ENCODE peak calls at places on chromosomes 3 and 15, in ten cellular contexts. H, W, P, Z, Y, D, N, C, J and K are unnamed samples.

GRCh38 chr15:67923647-67923971 is 83.8 kb upstream of the RNU6-1 start:
- DNase-seq in C (no peak), H (no peak), D (no peak), J (no peak), W (no peak), Z (peak; percentile 26), N (no peak), Y (no peak), P (no peak), K (no peak)

GRCh38 chr3:61829301-61830110 is 268.1 kb downstream of the PTPRG start:
- DNase-seq in W (no peak), D (no peak), Z (no peak), H (no peak), C (no peak), P (no peak), N (no peak), J (no peak), Y (no peak), K (no peak)

GRCh38 chr15:66114863-66115425 is 138.6 kb downstream of the MEGF11 start:
- DNase-seq in P (no peak), H (peak; percentile 49), D (no peak), Z (no peak), C (no peak), W (no peak), Y (no peak), N (no peak), J (no peak), K (no peak)

GRCh38 chr3:173009410-173009809 is 131.6 kb downstream of the SPATA16 start:
- DNase-seq in W (no peak), Y (no peak), P (no peak), D (no peak), Z (no peak), J (peak; percentile 59), N (no peak), C (no peak), H (peak; percentile 65), K (peak; percentile 71)

GRCh38 chr3:49415931-49416601 is 3.8 kb downstream of the TCTA start:
- DNase-seq in Z (no peak), W (peak; percentile 26), Y (no peak), P (no peak), H (peak; percentile 87), D (no peak), J (no peak), C (peak; percentile 28), N (no peak), K (no peak)

GRCh38 chr3:42118762-42119361 is 27.7 kb downstream of the TRAK1 start:
- DNase-seq in C (no peak), H (no peak), Z (peak; percentile 47), D (no peak), J (peak; percentile 49), N (peak; percentile 50), Y (peak; percentile 40), W (peak; percentile 56), P (peak; percentile 53), K (no peak)

GRCh38 chr15:51450001-51450400 is 108.5 kb downstream of the GLDN start:
- DNase-seq in D (no peak), Z (no peak), P (peak; percentile 71), J (no peak), Y (no peak), H (no peak), C (no peak), W (no peak), N (no peak), K (no peak)

GRCh38 chr3:133883657-133884546 is 11.8 kb downstream of the RAB6B start:
- DNase-seq in N (no peak), D (no peak), W (peak; percentile 13), P (no peak), C (no peak), Y (no peak), H (no peak), Z (no peak), J (no peak), K (no peak)

GRCh38 chr3:63639821-63640220 is 12.7 kb upstream of the SNTN start:
- DNase-seq in P (no peak), D (no peak), C (no peak), W (no peak), Z (no peak), H (no peak), N (no peak), Y (no peak), J (no peak), K (no peak)

GRCh38 chr15:59111267-59111666 is 6.3 kb downstream of the CCNB2 start:
- DNase-seq in W (no peak), J (no peak), Y (no peak), Z (no peak), H (no peak), C (no peak), N (no peak), P (no peak), D (no peak), K (no peak)

GRCh38 chr15:59104912-59105732 is at the start of gene CCNB2:
- DNase-seq in D (peak; percentile 69), H (peak; percentile 93), C (peak; percentile 71), J (peak; percentile 88), Y (peak; percentile 91), P (peak; percentile 82), W (peak; percentile 83), Z (peak; percentile 95), N (peak; percentile 94), K (peak; percentile 83)

GRCh38 chr15:59104602-59104911 is 389 bp upstream of the CCNB2 start:
- DNase-seq in J (no peak), D (no peak), P (no peak), H (peak; percentile 78), N (no peak), Y (no peak), W (no peak), C (no peak), Z (no peak), K (no peak)

GRCh38 chr15:59105839-59106238 is 893 bp downstream of the CCNB2 start:
- DNase-seq in Y (no peak), D (no peak), C (no peak), H (no peak), J (no peak), P (no peak), Z (no peak), W (no peak), N (no peak), K (no peak)
- TF ChIP-seq CTCF in Y (peak; percentile 25), D (peak; percentile 16), C (no peak), H (no peak), J (no peak), P (no peak), Z (no peak), W (no peak), N (peak; percentile 24), K (peak; percentile 51)

DNA sequence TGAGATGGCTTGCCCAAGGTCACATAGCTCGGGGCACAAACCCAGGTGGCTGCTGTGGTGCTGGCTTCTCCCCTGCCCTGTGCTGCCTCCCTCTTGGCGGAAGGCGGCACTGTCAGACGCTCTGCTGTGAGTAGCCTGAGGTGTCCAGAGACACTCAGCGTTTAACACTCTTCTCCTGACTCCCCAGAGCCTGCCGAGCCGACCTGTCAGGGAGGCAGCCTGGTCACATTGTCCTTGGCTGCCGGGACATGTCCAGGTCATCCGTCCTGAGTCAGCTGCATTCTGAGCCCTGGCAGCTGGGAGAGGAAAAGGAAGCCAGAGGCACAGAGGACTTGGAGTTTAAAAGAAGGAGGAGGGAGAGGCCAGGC is 4.7 kb downstream of the LMAN1L start:
- DNase-seq in W (no peak), C (no peak), D (no peak), Y (peak; percentile 54), J (no peak), H (no peak), P (peak; percentile 69), Z (no peak), N (no peak), K (no peak)
- TF ChIP-seq CTCF in W (no peak), C (no peak), D (peak; percentile 45), Y (peak; percentile 33), J (no peak), H (no peak), P (no peak), Z (no peak), N (peak; percentile 25), K (peak; percentile 53)

GRCh38 chr15:63600646-63601025 is 3.4 kb downstream of the FBXL22 start:
- DNase-seq in N (peak; percentile 92), H (peak; percentile 98), P (peak; percentile 91), W (peak; percentile 94), Z (peak; percentile 92), D (peak; percentile 67), Y (peak; percentile 94), C (peak; percentile 87), J (peak; percentile 92), K (no peak)

GRCh38 chr15:63600001-63600645 is 2.9 kb downstream of the FBXL22 start:
- DNase-seq in J (peak; percentile 79), Z (no peak), H (no peak), P (peak; percentile 44), N (no peak), D (no peak), C (no peak), W (no peak), Y (no peak), K (no peak)

GRCh38 chr15:63601026-63601726 is 4.0 kb downstream of the FBXL22 start:
- DNase-seq in Y (peak; percentile 44), N (peak; percentile 54), C (peak; percentile 48), D (no peak), H (peak; percentile 91), Z (no peak), J (no peak), P (peak; percentile 27), W (no peak), K (no peak)

GRCh38 chr15:63598467-63599400 is 1.5 kb downstream of the FBXL22 start:
- DNase-seq in P (no peak), Y (no peak), D (no peak), N (no peak), Z (peak; percentile 26), J (peak; percentile 81), C (no peak), W (peak; percentile 70), H (no peak), K (no peak)

GRCh38 chr15:63599401-63600000 is 2.3 kb downstream of the FBXL22 start:
- DNase-seq in H (peak; percentile 90), W (peak; percentile 88), J (peak; percentile 91), Y (peak; percentile 48), C (no peak), D (no peak), N (peak; percentile 32), P (peak; percentile 64), Z (peak; percentile 42), K (no peak)
- TF ChIP-seq CTCF in H (peak; percentile 69), W (no peak), J (peak; percentile 69), Y (peak; percentile 53), C (peak; percentile 25), D (peak; percentile 38), N (peak; percentile 62), P (peak; percentile 36), Z (peak; percentile 42), K (peak; percentile 75)

DNA sequence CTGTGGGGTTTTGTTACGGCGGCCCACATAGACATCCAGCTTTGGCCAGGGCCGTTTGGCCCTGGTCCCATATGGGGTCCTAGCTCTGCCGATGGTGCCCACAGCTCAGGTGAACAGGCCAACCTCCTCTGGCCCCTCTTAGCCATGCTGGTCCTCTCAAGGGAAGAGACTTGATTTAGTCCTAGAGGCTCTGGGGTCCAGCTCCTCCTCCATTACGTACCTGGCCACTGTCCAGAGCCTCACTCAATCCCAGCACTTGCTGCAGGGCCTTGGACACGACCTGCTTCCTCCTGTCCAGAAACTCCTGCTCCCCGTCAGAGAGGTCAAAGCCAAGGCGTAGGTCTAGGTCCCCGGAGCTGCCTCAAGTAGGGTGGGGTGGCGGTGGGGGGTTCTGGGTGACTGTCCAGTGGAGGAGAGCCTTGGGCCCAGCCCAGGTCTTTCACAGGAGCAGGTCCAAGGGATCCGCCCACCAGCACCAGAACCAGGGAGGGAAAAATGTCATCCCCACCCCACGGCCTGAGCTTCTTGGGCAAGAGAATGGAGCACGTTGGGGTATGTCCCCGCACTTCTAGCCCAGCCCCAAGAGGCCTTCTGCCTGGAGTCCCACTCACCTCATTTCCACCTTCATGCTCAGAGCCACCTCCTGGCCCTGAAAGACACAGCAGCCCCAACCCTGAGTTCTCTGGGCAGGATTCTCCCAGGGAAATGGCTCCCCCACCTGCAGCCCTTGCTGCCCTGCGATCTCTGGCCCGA is 6.8 kb downstream of the PLA2G4F start:
- DNase-seq in Z (no peak), N (no peak), J (peak; percentile 60), Y (no peak), H (peak; percentile 52), P (no peak), C (no peak), D (no peak), W (peak; percentile 21), K (no peak)
- TF ChIP-seq CTCF in Z (no peak), N (no peak), J (no peak), Y (no peak), H (no peak), P (no peak), C (no peak), D (no peak), W (no peak), K (no peak)